ENCODE peak calls at places on chromosomes 2 and 18, in four cellular contexts. One of them, this sample, is unnamed.

GRCh38 chr18:76262956-76263955 is 231.8 kb downstream of the ZNF516 start:
- DNase-seq in cardiac muscle cell: no peak
- DNase-seq in body of pancreas: no peak
- DNase-seq in gastrocnemius medialis: no peak
- DNase-seq in this sample: no peak

GRCh38 chr2:182186132-182186735 is 200.6 kb downstream of the PPP1R1C start:
- DNase-seq in cardiac muscle cell: peak
- DNase-seq in body of pancreas: no peak
- DNase-seq in gastrocnemius medialis: no peak
- DNase-seq in this sample: peak

GRCh38 chr2:241150660-241151530 is 628 bp downstream of the PPP1R7 start:
- DNase-seq in cardiac muscle cell: peak
- DNase-seq in body of pancreas: no peak
- DNase-seq in gastrocnemius medialis: no peak
- DNase-seq in this sample: no peak

GRCh38 chr2:105455488-105455991 is 56.7 kb upstream of the FHL2 start:
- DNase-seq in cardiac muscle cell: peak
- DNase-seq in body of pancreas: peak
- DNase-seq in gastrocnemius medialis: peak
- DNase-seq in this sample: no peak

GRCh38 chr2:160859086-160859485 is 301.1 kb upstream of the TANK start:
- DNase-seq in cardiac muscle cell: peak
- DNase-seq in body of pancreas: no peak
- DNase-seq in gastrocnemius medialis: no peak
- DNase-seq in this sample: no peak

GRCh38 chr2:71690231-71690834 is 237.0 kb downstream of the DYSF start:
- DNase-seq in cardiac muscle cell: no peak
- DNase-seq in body of pancreas: no peak
- DNase-seq in gastrocnemius medialis: no peak
- DNase-seq in this sample: no peak

GRCh38 chr2:188439986-188440385 is 148.3 kb downstream of the GULP1 start:
- DNase-seq in cardiac muscle cell: no peak
- DNase-seq in body of pancreas: no peak
- DNase-seq in gastrocnemius medialis: no peak
- DNase-seq in this sample: no peak

GRCh38 chr2:31070339-31070738 is 67.9 kb downstream of the GALNT14 start:
- DNase-seq in cardiac muscle cell: no peak
- DNase-seq in body of pancreas: no peak
- DNase-seq in gastrocnemius medialis: no peak
- DNase-seq in this sample: peak

GRCh38 chr18:62832282-62832681 is 116.9 kb downstream of the PHLPP1 start:
- DNase-seq in cardiac muscle cell: no peak
- DNase-seq in body of pancreas: no peak
- DNase-seq in gastrocnemius medialis: no peak
- DNase-seq in this sample: no peak

GRCh38 chr18:10560457-10561045 is 34.7 kb downstream of the NAPG start:
- DNase-seq in cardiac muscle cell: peak
- DNase-seq in body of pancreas: peak
- DNase-seq in gastrocnemius medialis: peak
- DNase-seq in this sample: peak

GRCh38 chr18:37783771-37784170 is 218.2 kb upstream of the CELF4 start:
- DNase-seq in cardiac muscle cell: no peak
- DNase-seq in body of pancreas: no peak
- DNase-seq in gastrocnemius medialis: no peak
- DNase-seq in this sample: no peak

GRCh38 chr18:23135679-23136325 is 517 bp downstream of the CABLES1 start:
- DNase-seq in cardiac muscle cell: peak
- DNase-seq in body of pancreas: peak
- DNase-seq in gastrocnemius medialis: no peak
- DNase-seq in this sample: peak

GRCh38 chr2:60853512-60853911 is 27.9 kb upstream of the REL start:
- DNase-seq in cardiac muscle cell: no peak
- DNase-seq in body of pancreas: no peak
- DNase-seq in gastrocnemius medialis: no peak
- DNase-seq in this sample: no peak

GRCh38 chr2:74081030-74081429 is 66.7 kb downstream of the BOLA3 start:
- DNase-seq in cardiac muscle cell: no peak
- DNase-seq in body of pancreas: no peak
- DNase-seq in gastrocnemius medialis: no peak
- DNase-seq in this sample: no peak

GRCh38 chr2:167335627-167336026 is 447.3 kb downstream of the XIRP2 start:
- DNase-seq in cardiac muscle cell: peak
- DNase-seq in body of pancreas: no peak
- DNase-seq in gastrocnemius medialis: no peak
- DNase-seq in this sample: no peak

GRCh38 chr2:107635883-107636282 is 190.8 kb upstream of the RGPD4 start:
- DNase-seq in cardiac muscle cell: peak
- DNase-seq in body of pancreas: no peak
- DNase-seq in gastrocnemius medialis: no peak
- DNase-seq in this sample: no peak

GRCh38 chr18:3040183-3040582 is 27.2 kb upstream of the LPIN2 start:
- DNase-seq in cardiac muscle cell: no peak
- DNase-seq in body of pancreas: no peak
- DNase-seq in gastrocnemius medialis: no peak
- DNase-seq in this sample: no peak

GRCh38 chr2:210199186-210199765 is 26.0 kb downstream of the ACADL start:
- DNase-seq in cardiac muscle cell: peak
- DNase-seq in body of pancreas: no peak
- DNase-seq in gastrocnemius medialis: no peak
- DNase-seq in this sample: peak

GRCh38 chr2:30178618-30179404 is 32.0 kb downstream of the YPEL5 start:
- DNase-seq in cardiac muscle cell: peak
- DNase-seq in body of pancreas: peak
- DNase-seq in gastrocnemius medialis: peak
- DNase-seq in this sample: no peak

GRCh38 chr2:158060862-158061435 is 40.7 kb upstream of the UPP2 start:
- DNase-seq in cardiac muscle cell: peak
- DNase-seq in body of pancreas: no peak
- DNase-seq in gastrocnemius medialis: no peak
- DNase-seq in this sample: no peak

GRCh38 chr18:31555971-31556747 is 35.5 kb upstream of the TTR start:
- DNase-seq in cardiac muscle cell: peak
- DNase-seq in body of pancreas: peak
- DNase-seq in gastrocnemius medialis: no peak
- DNase-seq in this sample: peak

GRCh38 chr18:9707381-9708056 is 582 bp upstream of the RAB31 start:
- DNase-seq in cardiac muscle cell: peak
- DNase-seq in body of pancreas: no peak
- DNase-seq in gastrocnemius medialis: no peak
- DNase-seq in this sample: no peak

GRCh38 chr2:98824256-98825042 is 93.5 kb upstream of the MGAT4A start:
- DNase-seq in cardiac muscle cell: no peak
- DNase-seq in body of pancreas: no peak
- DNase-seq in gastrocnemius medialis: no peak
- DNase-seq in this sample: no peak

GRCh38 chr2:119011162-119011909 is 69.3 kb downstream of the MARCO start:
- DNase-seq in cardiac muscle cell: peak
- DNase-seq in body of pancreas: peak
- DNase-seq in gastrocnemius medialis: no peak
- DNase-seq in this sample: peak

GRCh38 chr2:118474151-118474561 is 373.3 kb downstream of the EN1 start:
- DNase-seq in cardiac muscle cell: no peak
- DNase-seq in body of pancreas: no peak
- DNase-seq in gastrocnemius medialis: no peak
- DNase-seq in this sample: no peak

GRCh38 chr2:39608690-39609457 is 56.8 kb upstream of the TMEM178A start:
- DNase-seq in cardiac muscle cell: peak
- DNase-seq in body of pancreas: peak
- DNase-seq in gastrocnemius medialis: no peak
- DNase-seq in this sample: no peak

GRCh38 chr2:2507471-2507997 is 176.5 kb upstream of the MYT1L start:
- DNase-seq in cardiac muscle cell: no peak
- DNase-seq in body of pancreas: no peak
- DNase-seq in gastrocnemius medialis: no peak
- DNase-seq in this sample: no peak

GRCh38 chr2:5932556-5933469 is 240.6 kb downstream of the SOX11 start:
- DNase-seq in cardiac muscle cell: no peak
- DNase-seq in body of pancreas: peak
- DNase-seq in gastrocnemius medialis: no peak
- DNase-seq in this sample: no peak

GRCh38 chr2:64837925-64838641 is 151.1 kb upstream of the SLC1A4 start:
- DNase-seq in cardiac muscle cell: no peak
- DNase-seq in body of pancreas: no peak
- DNase-seq in gastrocnemius medialis: no peak
- DNase-seq in this sample: no peak

GRCh38 chr2:71846072-71846471 is 301.6 kb downstream of the CYP26B1 start:
- DNase-seq in cardiac muscle cell: no peak
- DNase-seq in body of pancreas: no peak
- DNase-seq in gastrocnemius medialis: no peak
- DNase-seq in this sample: no peak

GRCh38 chr2:157986761-157987160 is 110.6 kb upstream of the ACVR1 start:
- DNase-seq in cardiac muscle cell: no peak
- DNase-seq in body of pancreas: no peak
- DNase-seq in gastrocnemius medialis: no peak
- DNase-seq in this sample: no peak

GRCh38 chr18:23033079-23033478 is 100.0 kb downstream of the RBBP8 start:
- DNase-seq in cardiac muscle cell: no peak
- DNase-seq in body of pancreas: no peak
- DNase-seq in gastrocnemius medialis: no peak
- DNase-seq in this sample: no peak

GRCh38 chr2:158300394-158300793 is 156.2 kb downstream of the CCDC148 start:
- DNase-seq in cardiac muscle cell: no peak
- DNase-seq in body of pancreas: no peak
- DNase-seq in gastrocnemius medialis: no peak
- DNase-seq in this sample: no peak

GRCh38 chr2:241905716-241906376 is 36.3 kb downstream of the RTP5 start:
- DNase-seq in cardiac muscle cell: no peak
- DNase-seq in body of pancreas: no peak
- DNase-seq in gastrocnemius medialis: no peak
- DNase-seq in this sample: no peak

GRCh38 chr2:84807063-84807485 is 73.8 kb downstream of the TRABD2A start:
- DNase-seq in cardiac muscle cell: peak
- DNase-seq in body of pancreas: peak
- DNase-seq in gastrocnemius medialis: no peak
- DNase-seq in this sample: no peak

GRCh38 chr2:174052639-174052976 is 87.4 kb upstream of the SP3 start:
- DNase-seq in cardiac muscle cell: no peak
- DNase-seq in body of pancreas: no peak
- DNase-seq in gastrocnemius medialis: no peak
- DNase-seq in this sample: no peak

GRCh38 chr18:9364242-9364641 is 29.7 kb downstream of the TWSG1 start:
- DNase-seq in cardiac muscle cell: no peak
- DNase-seq in body of pancreas: no peak
- DNase-seq in gastrocnemius medialis: no peak
- DNase-seq in this sample: no peak

GRCh38 chr18:1006309-1006708 is 101.6 kb downstream of the ADCYAP1 start:
- DNase-seq in cardiac muscle cell: no peak
- DNase-seq in body of pancreas: no peak
- DNase-seq in gastrocnemius medialis: no peak
- DNase-seq in this sample: no peak
- TF ChIP-seq CTCF in cardiac muscle cell: no peak
- TF ChIP-seq CTCF in body of pancreas: peak
- TF ChIP-seq CTCF in gastrocnemius medialis: no peak
- TF ChIP-seq CTCF in this sample: no peak

GRCh38 chr2:17791121-17791902 is 24.9 kb upstream of the MSGN1 start:
- DNase-seq in cardiac muscle cell: peak
- DNase-seq in body of pancreas: no peak
- DNase-seq in gastrocnemius medialis: no peak
- DNase-seq in this sample: no peak
- TF ChIP-seq CTCF in cardiac muscle cell: no peak
- TF ChIP-seq CTCF in body of pancreas: no peak
- TF ChIP-seq CTCF in gastrocnemius medialis: no peak
- TF ChIP-seq CTCF in this sample: no peak

GRCh38 chr18:6404834-6405233 is 9.9 kb downstream of the L3MBTL4 start:
- DNase-seq in cardiac muscle cell: no peak
- DNase-seq in body of pancreas: no peak
- DNase-seq in gastrocnemius medialis: no peak
- DNase-seq in this sample: no peak

GRCh38 chr18:6406075-6406909 is 8.4 kb downstream of the L3MBTL4 start:
- DNase-seq in cardiac muscle cell: peak
- DNase-seq in body of pancreas: no peak
- DNase-seq in gastrocnemius medialis: no peak
- DNase-seq in this sample: no peak

GRCh38 chr18:6397931-6398566 is 16.7 kb downstream of the L3MBTL4 start:
- DNase-seq in cardiac muscle cell: no peak
- DNase-seq in body of pancreas: no peak
- DNase-seq in gastrocnemius medialis: no peak
- DNase-seq in this sample: no peak

GRCh38 chr18:6405237-6406074 is 9.3 kb downstream of the L3MBTL4 start:
- DNase-seq in cardiac muscle cell: peak
- DNase-seq in body of pancreas: no peak
- DNase-seq in gastrocnemius medialis: no peak
- DNase-seq in this sample: no peak

GRCh38 chr18:6401687-6402086 is 13.0 kb downstream of the L3MBTL4 start:
- DNase-seq in cardiac muscle cell: no peak
- DNase-seq in body of pancreas: no peak
- DNase-seq in gastrocnemius medialis: no peak
- DNase-seq in this sample: no peak
- TF ChIP-seq CTCF in cardiac muscle cell: no peak
- TF ChIP-seq CTCF in body of pancreas: no peak
- TF ChIP-seq CTCF in gastrocnemius medialis: no peak
- TF ChIP-seq CTCF in this sample: no peak

DNA sequence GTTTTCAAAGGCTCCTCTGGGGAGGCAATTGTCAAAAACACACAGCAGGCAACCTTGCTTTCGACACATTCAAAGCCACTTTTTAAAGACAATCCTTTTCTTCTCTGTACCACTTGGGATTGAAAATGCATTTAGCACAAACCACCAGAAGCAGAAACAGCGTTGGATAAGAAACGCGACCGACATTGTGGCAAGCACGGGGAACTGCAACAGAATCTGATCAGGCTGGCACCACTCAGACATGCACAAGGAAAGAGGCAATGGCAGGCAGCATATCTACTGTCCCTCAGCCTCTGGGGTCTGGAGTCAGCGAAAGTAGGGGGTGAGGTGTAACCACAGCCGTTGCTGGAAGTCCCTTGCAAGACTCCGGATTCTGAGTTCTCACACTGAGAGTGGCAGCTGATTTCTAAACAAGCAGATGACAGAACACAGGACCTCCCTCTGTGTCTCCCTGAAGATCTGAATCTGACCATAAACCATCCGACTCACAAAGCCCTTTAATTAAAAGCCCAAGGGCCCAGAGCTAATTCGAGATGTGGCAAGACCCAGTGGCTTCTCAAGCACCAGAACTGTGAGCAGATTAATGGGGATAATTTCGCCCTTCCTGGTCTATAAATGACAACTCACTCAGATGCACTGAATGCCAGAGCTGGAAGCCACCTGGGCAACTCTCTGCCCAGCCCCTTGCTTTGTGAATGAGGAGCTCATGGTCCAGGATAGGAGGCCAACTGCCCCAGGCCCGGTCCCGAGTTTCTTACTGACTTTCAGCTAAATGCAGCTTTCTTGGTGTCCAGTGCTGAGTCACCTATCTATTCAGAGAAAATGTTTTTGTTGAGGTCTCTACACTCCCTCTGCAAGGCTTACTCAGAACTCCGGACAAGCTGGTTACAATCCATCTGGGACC is 29.6 kb downstream of the CYRIA start:
- DNase-seq in cardiac muscle cell: peak
- DNase-seq in body of pancreas: no peak
- DNase-seq in gastrocnemius medialis: no peak
- DNase-seq in this sample: no peak
- TF ChIP-seq CTCF in cardiac muscle cell: no peak
- TF ChIP-seq CTCF in body of pancreas: no peak
- TF ChIP-seq CTCF in gastrocnemius medialis: no peak
- TF ChIP-seq CTCF in this sample: no peak

This sample was measured in GM13976.